ENCODE peak calls at places on chromosomes 12 and 14, in seven cellular contexts. V is upper lobe of right lung, D is lung, K is heart left ventricle, B is cardiac muscle cell, Y is A549, T is suprapubic skin. H is an unnamed sample.

GRCh38 chr12:71958056-71958455 is 19.4 kb downstream of the TPH2 start:
- DNase-seq in Y (no peak), K (no peak), T (no peak), D (no peak), V (no peak), B (no peak), H (no peak)

GRCh38 chr12:10249690-10250455 is 37.2 kb downstream of the GABARAPL1 start:
- DNase-seq in B (no peak), V (no peak), K (no peak), T (no peak), D (no peak), Y (no peak), H (no peak)

GRCh38 chr12:78308701-78309100 is 478.0 kb downstream of the NAV3 start:
- DNase-seq in T (no peak), K (no peak), D (no peak), V (no peak), Y (no peak), B (no peak), H (no peak)

GRCh38 chr14:85533821-85534271 is 3.9 kb downstream of the FLRT2 start:
- DNase-seq in D (no peak), T (no peak), Y (no peak), K (no peak), B (peak; percentile 54), V (peak; percentile 61), H (peak; percentile 69)

GRCh38 chr14:70655110-70655826 is 13.6 kb downstream of the TTC9 start:
- DNase-seq in T (no peak), V (no peak), Y (no peak), B (no peak), K (no peak), D (no peak), H (no peak)

GRCh38 chr14:30669594-30669993 is 47.5 kb downstream of the SCFD1 start:
- DNase-seq in B (no peak), Y (no peak), D (no peak), T (no peak), V (no peak), K (no peak), H (no peak)

GRCh38 chr12:108312885-108313203 is 26.3 kb downstream of the CMKLR1 start:
- DNase-seq in K (peak; percentile 85), V (peak; percentile 77), Y (no peak), D (no peak), B (peak; percentile 90), T (peak; percentile 67), H (no peak)

GRCh38 chr12:70444903-70445302 is 78.8 kb downstream of the KCNMB4 start:
- DNase-seq in V (no peak), Y (no peak), B (no peak), K (no peak), D (no peak), T (no peak), H (no peak)

GRCh38 chr14:101963052-101963451 is 1.3 kb upstream of the DYNC1H1 start:
- DNase-seq in T (peak; percentile 44), D (no peak), Y (no peak), K (no peak), V (no peak), B (no peak), H (no peak)

GRCh38 chr14:54116972-54117371 is 160.3 kb upstream of the BMP4 start:
- DNase-seq in Y (no peak), V (no peak), K (no peak), D (no peak), T (no peak), B (no peak), H (no peak)

GRCh38 chr14:68564826-68565760 is 227.8 kb downstream of the ZFP36L1 start:
- DNase-seq in V (no peak), T (peak; percentile 60), Y (no peak), K (no peak), B (no peak), D (no peak), H (no peak)

GRCh38 chr12:65152012-65152411 is 17.4 kb upstream of the LEMD3 start:
- DNase-seq in T (no peak), D (no peak), Y (no peak), K (no peak), V (no peak), B (no peak), H (no peak)

GRCh38 chr12:124383028-124383427 is 88.1 kb downstream of the RFLNA start:
- DNase-seq in T (no peak), V (no peak), K (no peak), Y (no peak), D (no peak), B (no peak), H (no peak)
- H3K4me1 ChIP-seq in T (peaks cover 76% of the 10 kb centered on the region), V (peaks cover 68% of the 10 kb centered on the region), K (peaks cover 80% of the 10 kb centered on the region), Y (peaks cover 83% of the 10 kb centered on the region), D (peaks cover 36% of the 10 kb centered on the region), B (no peaks in the 10 kb centered on the region), H (peaks cover 52% of the 10 kb centered on the region)

DNA sequence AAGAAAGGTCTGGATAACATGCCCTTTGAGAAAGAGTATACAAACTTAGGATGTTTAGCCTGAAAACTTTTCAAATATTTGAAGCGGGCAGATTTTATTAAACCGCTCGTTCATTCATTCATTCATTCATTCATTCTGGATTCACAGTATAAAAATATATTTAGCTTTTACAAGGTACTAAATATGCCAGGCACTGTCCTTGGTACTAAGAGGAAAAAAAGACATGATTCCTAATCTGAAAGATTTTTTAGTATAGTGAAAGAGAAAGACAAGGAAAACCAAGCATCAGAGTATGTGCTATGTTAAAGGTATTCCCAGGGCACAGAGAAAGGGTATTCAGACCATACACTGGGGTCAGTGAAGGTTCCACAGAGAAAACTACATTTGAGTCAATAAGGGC is 299.7 kb downstream of the BCAT1 start:
- DNase-seq in K (no peak), Y (no peak), T (no peak), B (no peak), V (no peak), D (no peak), H (no peak)
- H3K27ac ChIP-seq in K (no peak overlapping the region), Y (no peak overlapping the region), T (no peak overlapping the region), B (no peak overlapping the region), V (no peak overlapping the region), D (no peak overlapping the region), H (no peak overlapping the region)

GRCh38 chr12:48180424-48180823 is 3.0 kb upstream of the CCDC184 start:
- DNase-seq in Y (no peak), B (no peak), T (no peak), D (no peak), V (no peak), K (no peak), H (no peak)
- TF ChIP-seq CTCF in Y (no peak), B (no peak), T (no peak), D (no peak), V (no peak), K (no peak), H (no peak)

GRCh38 chr14:91858536-91859275 is 8.6 kb downstream of the TC2N start:
- DNase-seq in B (no peak), K (no peak), T (no peak), D (no peak), Y (peak; percentile 57), V (no peak), H (no peak)

GRCh38 chr14:91861091-91861490 is 6.2 kb downstream of the TC2N start:
- DNase-seq in D (no peak), B (no peak), V (no peak), T (no peak), Y (no peak), K (no peak), H (no peak)

GRCh38 chr14:91866061-91866460 is 1.3 kb downstream of the TC2N start:
- DNase-seq in B (no peak), K (no peak), D (no peak), T (no peak), V (no peak), Y (no peak), H (no peak)

GRCh38 chr14:91860238-91860637 is 7.1 kb downstream of the TC2N start:
- DNase-seq in Y (no peak), T (no peak), K (no peak), D (no peak), V (no peak), B (no peak), H (no peak)

GRCh38 chr14:91862417-91862816 is 4.9 kb downstream of the TC2N start:
- DNase-seq in V (no peak), T (no peak), B (no peak), Y (no peak), K (no peak), D (no peak), H (no peak)
- H3K4me1 ChIP-seq in V (peaks cover 13% of the 10 kb centered on the region), T (peaks cover 7% of the 10 kb centered on the region), B (no peaks in the 10 kb centered on the region), Y (peaks cover 10% of the 10 kb centered on the region), K (no peaks in the 10 kb centered on the region), D (peaks cover under 1% of the 10 kb centered on the region), H (no peaks in the 10 kb centered on the region)

DNA sequence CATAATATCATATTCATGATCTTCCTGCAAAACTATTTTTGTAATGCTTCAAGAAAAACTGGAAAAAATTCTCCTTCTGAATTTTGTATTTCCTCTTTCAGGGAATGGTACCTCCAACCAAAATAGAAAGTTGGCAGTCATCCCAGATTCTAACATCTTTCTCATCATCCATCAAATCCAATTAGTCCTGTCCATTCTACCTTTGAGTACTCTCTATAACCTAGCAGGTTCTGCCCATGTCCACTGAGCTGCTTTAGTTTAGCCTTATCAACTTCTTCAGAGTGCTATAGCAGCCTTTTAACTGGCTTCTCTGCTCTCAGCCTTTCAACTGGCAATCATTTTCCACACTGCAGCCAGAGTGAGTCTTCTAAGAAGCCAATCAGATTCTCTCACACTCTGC is 236.2 kb downstream of the AKAP6 start:
- DNase-seq in T (no peak), K (no peak), V (no peak), Y (no peak), B (peak; percentile 67), D (no peak), H (no peak)
- H3K27ac ChIP-seq in T (no peak overlapping the region), K (peak overlapping the region; percentile 53), V (no peak overlapping the region), Y (no peak overlapping the region), B (peak overlapping the region; percentile 36), D (no peak overlapping the region), H (no peak overlapping the region)

GRCh38 chr12:50677858-50678257 is 86.0 kb upstream of the ATF1 start:
- DNase-seq in B (no peak), T (no peak), D (no peak), V (no peak), Y (no peak), K (no peak), H (no peak)
- TF ChIP-seq CTCF in B (no peak), T (no peak), D (no peak), V (no peak), Y (no peak), K (no peak), H (no peak)

DNA sequence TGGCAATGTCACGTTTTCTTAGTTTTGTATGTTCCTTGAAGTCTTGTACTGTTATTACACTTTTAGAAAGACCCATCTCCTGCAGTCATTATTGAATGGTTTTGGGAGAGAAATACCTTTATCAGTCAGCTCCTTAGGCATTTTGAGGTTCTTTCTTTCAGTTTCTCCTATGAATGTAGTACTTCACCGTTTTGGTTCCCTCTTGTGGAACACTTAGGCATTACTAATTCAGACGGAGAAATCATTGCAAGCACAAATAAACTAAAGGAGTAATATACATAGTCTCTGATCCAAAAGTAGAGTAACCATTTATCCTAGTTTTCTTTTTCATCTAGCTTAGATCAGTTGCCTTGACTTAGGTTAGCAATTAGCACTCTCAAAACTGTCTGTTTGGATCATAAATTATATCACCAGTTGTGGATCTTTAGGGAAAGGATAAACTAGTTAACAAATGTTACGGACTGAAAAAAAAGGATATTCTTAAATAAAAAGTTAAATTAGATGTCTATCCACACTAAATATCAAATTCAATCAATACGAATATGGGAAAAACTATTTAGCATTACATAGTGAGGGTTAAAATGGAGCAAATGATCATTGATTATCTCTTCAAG is 1538.3 kb upstream of the SEL1L start:
- DNase-seq in B (peak; percentile 28), D (no peak), T (no peak), Y (peak; percentile 12), K (no peak), V (no peak), H (no peak)
- H3K4me1 ChIP-seq in B (no peaks in the 10 kb centered on the region), D (no peaks in the 10 kb centered on the region), T (no peaks in the 10 kb centered on the region), Y (no peaks in the 10 kb centered on the region), K (no peaks in the 10 kb centered on the region), V (no peaks in the 10 kb centered on the region), H (no peaks in the 10 kb centered on the region)